ENCODE peak calls at places on chromosomes 2 and 18, in eight cellular contexts. One of them, this sample, is unnamed.

GRCh38 chr2:85668857-85669142 is 801 bp upstream of the SFTPB start:
- DNase-seq in endodermal cell: no peak
- DNase-seq in astrocyte of the spinal cord: no peak
- DNase-seq in activated naive CD4-positive, alpha-beta T cell: no peak
- DNase-seq in CD4-positive, alpha-beta T cell: no peak
- DNase-seq in NCI-H446: no peak
- DNase-seq in GM04504: no peak
- DNase-seq in epithelial cell of esophagus: no peak
- DNase-seq in this sample: no peak

GRCh38 chr18:45562567-45563479 is 52.5 kb upstream of the SLC14A2 start:
- DNase-seq in endodermal cell: no peak
- DNase-seq in astrocyte of the spinal cord: no peak
- DNase-seq in activated naive CD4-positive, alpha-beta T cell: no peak
- DNase-seq in CD4-positive, alpha-beta T cell: no peak
- DNase-seq in NCI-H446: no peak
- DNase-seq in GM04504: no peak
- DNase-seq in epithelial cell of esophagus: no peak
- DNase-seq in this sample: no peak

GRCh38 chr2:174028935-174029334 is 63.8 kb upstream of the SP3 start:
- DNase-seq in endodermal cell: no peak
- DNase-seq in astrocyte of the spinal cord: no peak
- DNase-seq in activated naive CD4-positive, alpha-beta T cell: no peak
- DNase-seq in CD4-positive, alpha-beta T cell: no peak
- DNase-seq in NCI-H446: no peak
- DNase-seq in GM04504: no peak
- DNase-seq in epithelial cell of esophagus: no peak
- DNase-seq in this sample: no peak

GRCh38 chr2:139550873-139551272 is 770.7 kb upstream of the NXPH2 start:
- DNase-seq in endodermal cell: no peak
- DNase-seq in astrocyte of the spinal cord: no peak
- DNase-seq in activated naive CD4-positive, alpha-beta T cell: no peak
- DNase-seq in CD4-positive, alpha-beta T cell: no peak
- DNase-seq in NCI-H446: no peak
- DNase-seq in GM04504: no peak
- DNase-seq in epithelial cell of esophagus: no peak
- DNase-seq in this sample: no peak

GRCh38 chr2:207833265-207833751 is 63.6 kb upstream of the FZD5 start:
- DNase-seq in endodermal cell: no peak
- DNase-seq in astrocyte of the spinal cord: no peak
- DNase-seq in activated naive CD4-positive, alpha-beta T cell: no peak
- DNase-seq in CD4-positive, alpha-beta T cell: no peak
- DNase-seq in NCI-H446: no peak
- DNase-seq in GM04504: no peak
- DNase-seq in epithelial cell of esophagus: peak; percentile 52
- DNase-seq in this sample: no peak

GRCh38 chr18:49398331-49398730 is 62.1 kb downstream of the DYM start:
- DNase-seq in endodermal cell: no peak
- DNase-seq in astrocyte of the spinal cord: no peak
- DNase-seq in activated naive CD4-positive, alpha-beta T cell: no peak
- DNase-seq in CD4-positive, alpha-beta T cell: no peak
- DNase-seq in NCI-H446: no peak
- DNase-seq in GM04504: no peak
- DNase-seq in epithelial cell of esophagus: no peak
- DNase-seq in this sample: no peak

GRCh38 chr2:167756427-167756826 is 491.0 kb downstream of the STK39 start:
- DNase-seq in endodermal cell: peak; percentile 58
- DNase-seq in astrocyte of the spinal cord: peak; percentile 53
- DNase-seq in activated naive CD4-positive, alpha-beta T cell: no peak
- DNase-seq in CD4-positive, alpha-beta T cell: no peak
- DNase-seq in NCI-H446: no peak
- DNase-seq in GM04504: no peak
- DNase-seq in epithelial cell of esophagus: no peak
- DNase-seq in this sample: no peak

GRCh38 chr18:56627991-56628390 is 10.4 kb downstream of the TXNL1 start:
- DNase-seq in endodermal cell: no peak
- DNase-seq in astrocyte of the spinal cord: peak; percentile 10
- DNase-seq in activated naive CD4-positive, alpha-beta T cell: no peak
- DNase-seq in CD4-positive, alpha-beta T cell: no peak
- DNase-seq in NCI-H446: no peak
- DNase-seq in GM04504: no peak
- DNase-seq in epithelial cell of esophagus: no peak
- DNase-seq in this sample: no peak

GRCh38 chr18:11272516-11272915 is 123.1 kb upstream of the PIEZO2 start:
- DNase-seq in endodermal cell: no peak
- DNase-seq in astrocyte of the spinal cord: no peak
- DNase-seq in activated naive CD4-positive, alpha-beta T cell: no peak
- DNase-seq in CD4-positive, alpha-beta T cell: no peak
- DNase-seq in NCI-H446: no peak
- DNase-seq in GM04504: no peak
- DNase-seq in epithelial cell of esophagus: no peak
- DNase-seq in this sample: no peak

This sample was measured in central memory CD8-positive, alpha-beta T cell.